ENCODE peak calls at places on chromosomes 1 and 21, in four cellular contexts. E, P, H and Y are unnamed samples.

GRCh38 chr1:81349194-81349965 is 451.4 kb upstream of the ADGRL2 start:
- DNase-seq in E (peak; percentile 25), P (no peak), H (no peak), Y (no peak)

GRCh38 chr1:213326666-213327317 is 275.8 kb downstream of the RPS6KC1 start:
- DNase-seq in E (no peak), P (peak; percentile 84), H (peak; percentile 39), Y (no peak)

GRCh38 chr1:17224434-17224833 is 19.5 kb downstream of the PADI1 start:
- DNase-seq in E (no peak), P (no peak), H (no peak), Y (no peak)

GRCh38 chr1:62528015-62528414 is 69.3 kb upstream of the ANGPTL3 start:
- DNase-seq in E (no peak), P (no peak), H (no peak), Y (no peak)

GRCh38 chr21:25560151-25560783 is 47.0 kb downstream of the MRPL39 start:
- DNase-seq in E (no peak), P (peak; percentile 68), H (no peak), Y (no peak)

GRCh38 chr1:224216380-224216779 is 33.3 kb downstream of the DEGS1 start:
- DNase-seq in E (no peak), P (no peak), H (no peak), Y (no peak)

GRCh38 chr1:58812926-58813325 is 29.1 kb upstream of the JUN start:
- DNase-seq in E (no peak), P (no peak), H (no peak), Y (no peak)

GRCh38 chr1:107531065-107531908 is 390.4 kb downstream of the NTNG1 start:
- DNase-seq in E (no peak), P (no peak), H (no peak), Y (no peak)

GRCh38 chr1:210681158-210681557 is 352.5 kb downstream of the HHAT start:
- DNase-seq in E (no peak), P (no peak), H (no peak), Y (no peak)

GRCh38 chr1:248158758-248159157 is 13.8 kb downstream of the OR2M5 start:
- DNase-seq in E (no peak), P (no peak), H (no peak), Y (no peak)

GRCh38 chr1:217453816-217454215 is 177.1 kb downstream of the GPATCH2 start:
- DNase-seq in E (no peak), P (no peak), H (no peak), Y (no peak)

GRCh38 chr1:82177190-82177589 is 376.5 kb downstream of the ADGRL2 start:
- DNase-seq in E (no peak), P (no peak), H (no peak), Y (no peak)

GRCh38 chr1:227897704-227898438 is 49.9 kb downstream of the WNT9A start:
- DNase-seq in E (no peak), P (peak; percentile 49), H (no peak), Y (no peak)

GRCh38 chr21:16195896-16196443 is 466.2 kb downstream of the USP25 start:
- DNase-seq in E (no peak), P (no peak), H (no peak), Y (no peak)

GRCh38 chr1:117815105-117815812 is 114.2 kb downstream of the GDAP2 start:
- DNase-seq in E (no peak), P (no peak), H (no peak), Y (no peak)

GRCh38 chr1:18751425-18751824 is 108.0 kb downstream of the TAS1R2 start:
- DNase-seq in E (no peak), P (peak; percentile 32), H (no peak), Y (no peak)

GRCh38 chr1:229758101-229759036 is 132.3 kb downstream of the URB2 start:
- DNase-seq in E (no peak), P (no peak), H (no peak), Y (peak; percentile 73)

GRCh38 chr1:169087876-169088275 is 18.6 kb upstream of the ATP1B1 start:
- DNase-seq in E (no peak), P (no peak), H (no peak), Y (no peak)

GRCh38 chr1:113391643-113392271 is 1.4 kb downstream of the MAGI3 start:
- DNase-seq in E (no peak), P (no peak), H (no peak), Y (no peak)

GRCh38 chr1:169877800-169878491 is 15.8 kb downstream of the SCYL3 start:
- DNase-seq in E (no peak), P (no peak), H (no peak), Y (no peak)

GRCh38 chr1:22509815-22510214 is 53.5 kb upstream of the EPHA8 start:
- DNase-seq in E (no peak), P (no peak), H (no peak), Y (no peak)

GRCh38 chr1:57839067-57839466 is 415.2 kb upstream of the DAB1 start:
- DNase-seq in E (no peak), P (no peak), H (no peak), Y (no peak)

GRCh38 chr1:190563230-190563629 is 85.6 kb upstream of the BRINP3 start:
- DNase-seq in E (no peak), P (no peak), H (no peak), Y (no peak)

GRCh38 chr1:206469411-206469932 is 804 bp upstream of the IKBKE start:
- DNase-seq in E (no peak), P (no peak), H (no peak), Y (no peak)

GRCh38 chr1:21534674-21535378 is 25.6 kb downstream of the ALPL start:
- DNase-seq in E (peak; percentile 31), P (no peak), H (no peak), Y (peak; percentile 66)

GRCh38 chr21:36647279-36648093 is 51.4 kb upstream of the SIM2 start:
- DNase-seq in E (peak; percentile 31), P (peak; percentile 6), H (no peak), Y (peak; percentile 71)

GRCh38 chr1:19385869-19386591 is 73.9 kb downstream of the SLC66A1 start:
- DNase-seq in E (no peak), P (no peak), H (peak; percentile 75), Y (no peak)

GRCh38 chr1:115237507-115237906 is 100.5 kb downstream of the NGF start:
- DNase-seq in E (no peak), P (no peak), H (no peak), Y (no peak)

GRCh38 chr1:32890516-32891240 is 4.4 kb downstream of the HPCA start:
- DNase-seq in E (no peak), P (peak; percentile 40), H (no peak), Y (no peak)

GRCh38 chr1:18632218-18632588 is 1.6 kb downstream of the PAX7 start:
- DNase-seq in E (no peak), P (no peak), H (no peak), Y (no peak)

GRCh38 chr1:15304708-15305326 is 57.8 kb downstream of the FHAD1 start:
- DNase-seq in E (peak; percentile 63), P (peak; percentile 82), H (peak; percentile 59), Y (peak; percentile 67)

GRCh38 chr1:27724961-27725373 is 794 bp upstream of the FAM76A start:
- DNase-seq in E (no peak), P (peak; percentile 66), H (peak; percentile 29), Y (no peak)

GRCh38 chr1:147843486-147843885 is 59.1 kb upstream of the GJA8 start:
- DNase-seq in E (no peak), P (no peak), H (no peak), Y (no peak)

GRCh38 chr1:238111521-238111920 is 220.8 kb upstream of the ZP4 start:
- DNase-seq in E (no peak), P (no peak), H (no peak), Y (no peak)

GRCh38 chr1:63775418-63776127 is 1.8 kb downstream of the ROR1 start:
- DNase-seq in E (no peak), P (no peak), H (no peak), Y (no peak)

GRCh38 chr1:31799895-31800676 is 15.7 kb downstream of the SPOCD1 start:
- DNase-seq in E (no peak), P (no peak), H (no peak), Y (no peak)

GRCh38 chr21:35373998-35374397 is 324.9 kb upstream of the RUNX1 start:
- DNase-seq in E (no peak), P (no peak), H (no peak), Y (no peak)
- H3K27ac ChIP-seq in E (no peak overlapping the region), P (no peak overlapping the region), H (no peak overlapping the region), Y (no peak overlapping the region)

DNA sequence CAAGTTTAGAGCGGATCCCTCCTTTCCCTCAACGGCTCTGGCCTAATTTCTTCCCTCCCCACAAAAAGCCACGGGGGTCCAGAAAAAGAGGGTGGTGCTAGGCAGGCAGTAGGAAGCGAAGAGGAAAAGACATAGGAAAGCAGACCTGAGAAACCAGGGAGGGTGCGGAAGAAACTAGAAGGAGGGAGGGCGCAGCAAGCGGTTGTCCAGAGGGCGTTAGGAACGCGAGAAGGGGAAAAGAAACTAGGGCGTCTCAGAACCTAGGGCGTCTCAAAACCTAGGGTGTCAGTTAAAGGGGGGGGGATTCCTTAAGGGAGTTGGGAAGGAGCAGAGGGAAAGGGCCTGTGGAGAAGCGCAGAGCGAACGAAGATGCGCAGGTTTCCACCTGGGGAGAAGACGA is 3.0 kb downstream of the DMRTA2 start:
- DNase-seq in E (no peak), P (no peak), H (no peak), Y (no peak)
- H3K4me1 ChIP-seq in E (peaks cover 3% of the 10 kb centered on the region), P (peaks cover 40% of the 10 kb centered on the region), H (peaks cover 3% of the 10 kb centered on the region), Y (peaks cover 10% of the 10 kb centered on the region)

GRCh38 chr1:112325504-112325903 is 70.5 kb upstream of the CTTNBP2NL start:
- DNase-seq in E (no peak), P (no peak), H (no peak), Y (no peak)

GRCh38 chr1:112322983-112323678 is 72.9 kb upstream of the CTTNBP2NL start:
- DNase-seq in E (no peak), P (no peak), H (no peak), Y (no peak)

GRCh38 chr1:112332751-112333150 is 63.3 kb upstream of the CTTNBP2NL start:
- DNase-seq in E (no peak), P (no peak), H (no peak), Y (no peak)

DNA sequence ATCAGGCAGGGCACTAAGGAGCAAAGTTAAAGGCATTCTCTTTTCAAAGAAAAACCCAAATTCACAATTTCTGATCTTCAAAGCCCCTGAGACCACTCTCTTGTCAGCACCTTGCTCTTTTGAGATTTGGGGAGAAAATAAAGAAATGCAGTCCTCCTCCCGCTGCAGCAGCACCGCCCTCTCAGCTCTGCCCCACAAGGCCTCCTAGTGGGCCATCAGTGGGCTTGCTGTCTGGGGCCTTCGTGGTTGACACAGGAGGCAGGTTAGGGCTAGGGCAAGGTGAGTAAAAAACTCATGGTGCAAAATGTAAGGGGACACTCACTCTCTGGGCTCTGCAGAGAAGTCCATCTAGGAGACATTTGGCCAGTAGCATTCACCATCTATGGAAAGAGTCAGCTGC is 67.4 kb upstream of the CTTNBP2NL start:
- DNase-seq in E (no peak), P (no peak), H (no peak), Y (no peak)
- H3K36me3 ChIP-seq in E (no peaks in the 10 kb centered on the region), P (no peaks in the 10 kb centered on the region), H (no peaks in the 10 kb centered on the region), Y (no peaks in the 10 kb centered on the region)

GRCh38 chr1:182408435-182409070 is 8.1 kb upstream of the TEDDM1 start:
- DNase-seq in E (no peak), P (no peak), H (no peak), Y (no peak)

GRCh38 chr1:182406006-182406405 is 5.5 kb upstream of the TEDDM1 start:
- DNase-seq in E (no peak), P (no peak), H (no peak), Y (no peak)

GRCh38 chr1:182410138-182410537 is 9.7 kb upstream of the TEDDM1 start:
- DNase-seq in E (no peak), P (no peak), H (no peak), Y (no peak)

GRCh38 chr1:182405578-182405977 is 5.1 kb upstream of the TEDDM1 start:
- DNase-seq in E (no peak), P (no peak), H (no peak), Y (no peak)

GRCh38 chr1:182407724-182408123 is 7.3 kb upstream of the TEDDM1 start:
- DNase-seq in E (no peak), P (no peak), H (no peak), Y (no peak)
- H3K27ac ChIP-seq in E (no peak overlapping the region), P (no peak overlapping the region), H (no peak overlapping the region), Y (no peak overlapping the region)